ENCODE peak calls at places on chromosomes 1 and 21, in six cellular contexts. A is GM23248, W is GM12892, D is EH, E is A172, B is H9. J is an unnamed sample.

GRCh38 chr1:228034954-228035837 is 28.4 kb downstream of the WNT3A start:
- DNase-seq in A (no peak), W (no peak), D (no peak), E (no peak), B (peak; percentile 17), J (no peak)

GRCh38 chr1:167791281-167792209 is 69.8 kb downstream of the MPZL1 start:
- DNase-seq in A (peak; percentile 98), W (no peak), D (peak; percentile 88), E (peak; percentile 16), B (no peak), J (no peak)

GRCh38 chr1:7299329-7299799 is 471.7 kb upstream of the VAMP3 start:
- DNase-seq in A (peak; percentile 97), W (no peak), D (peak; percentile 98), E (peak; percentile 88), B (no peak), J (no peak)

GRCh38 chr1:189851806-189852367 is 625.8 kb downstream of the BRINP3 start:
- DNase-seq in A (no peak), W (no peak), D (no peak), E (no peak), B (no peak), J (no peak)

GRCh38 chr1:2443285-2444137 is 31.1 kb upstream of the PEX10 start:
- DNase-seq in A (no peak), W (no peak), D (peak; percentile 39), E (no peak), B (peak; percentile 59), J (no peak)

GRCh38 chr1:7264101-7264500 is 478.8 kb downstream of the CAMTA1 start:
- DNase-seq in A (no peak), W (no peak), D (no peak), E (no peak), B (no peak), J (no peak)

GRCh38 chr1:30707412-30708360 is 15.7 kb downstream of the MATN1 start:
- DNase-seq in A (peak; percentile 82), W (peak; percentile 78), D (peak; percentile 71), E (peak; percentile 52), B (peak; percentile 81), J (peak; percentile 81)

GRCh38 chr1:45246760-45247159 is 40.4 kb upstream of the ZSWIM5 start:
- DNase-seq in A (peak; percentile 95), W (no peak), D (peak; percentile 96), E (peak; percentile 45), B (no peak), J (no peak)

GRCh38 chr21:44285102-44285501 is 574 bp upstream of the AIRE start:
- DNase-seq in A (no peak), W (no peak), D (no peak), E (no peak), B (no peak), J (no peak)

GRCh38 chr1:43270421-43271095 is 775 bp downstream of the TMEM125 start:
- DNase-seq in A (peak; percentile 8), W (no peak), D (no peak), E (no peak), B (peak; percentile 99), J (no peak)

GRCh38 chr1:156060937-156061636 is at the start of gene RAB25:
- DNase-seq in A (no peak), W (no peak), D (no peak), E (no peak), B (peak; percentile 94), J (no peak)

GRCh38 chr1:35935989-35936388 is 5.1 kb downstream of the AGO3 start:
- DNase-seq in A (no peak), W (no peak), D (no peak), E (no peak), B (no peak), J (no peak)

GRCh38 chr1:54604572-54605370 is 18.6 kb downstream of the FAM151A start:
- DNase-seq in A (no peak), W (no peak), D (no peak), E (peak; percentile 60), B (no peak), J (no peak)

GRCh38 chr1:10736623-10737267 is 59.7 kb downstream of the CASZ1 start:
- DNase-seq in A (no peak), W (no peak), D (no peak), E (no peak), B (no peak), J (peak; percentile 54)

GRCh38 chr1:61081637-61082335 is 575 bp upstream of the NFIA start:
- DNase-seq in A (peak; percentile 57), W (no peak), D (peak; percentile 32), E (no peak), B (peak; percentile 68), J (no peak)

GRCh38 chr1:218501073-218501612 is 156.0 kb downstream of the TGFB2 start:
- DNase-seq in A (no peak), W (no peak), D (peak; percentile 55), E (no peak), B (no peak), J (no peak)

GRCh38 chr1:197675475-197676324 is 99.6 kb downstream of the DENND1B start:
- DNase-seq in A (peak; percentile 52), W (no peak), D (peak; percentile 37), E (no peak), B (no peak), J (no peak)

GRCh38 chr1:182962554-182963115 is 9.7 kb upstream of the SHCBP1L start:
- DNase-seq in A (peak; percentile 97), W (peak; percentile 54), D (peak; percentile 93), E (peak; percentile 90), B (peak; percentile 80), J (peak; percentile 62)

GRCh38 chr1:51898090-51898734 is 19.7 kb upstream of the NRDC start:
- DNase-seq in A (peak; percentile 88), W (no peak), D (peak; percentile 98), E (peak; percentile 87), B (no peak), J (no peak)

GRCh38 chr1:240424740-240425464 is 187.1 kb downstream of the GREM2 start:
- DNase-seq in A (no peak), W (no peak), D (peak; percentile 34), E (no peak), B (no peak), J (no peak)

GRCh38 chr1:156616463-156616862 is 2.8 kb upstream of the HAPLN2 start:
- DNase-seq in A (peak; percentile 38), W (no peak), D (peak; percentile 97), E (peak; percentile 94), B (no peak), J (peak; percentile 30)

GRCh38 chr1:24266398-24266941 is 52.7 kb upstream of the GRHL3 start:
- DNase-seq in A (peak; percentile 95), W (no peak), D (peak; percentile 99), E (peak; percentile 99), B (no peak), J (no peak)

GRCh38 chr1:177091036-177091435 is 73.5 kb downstream of the ASTN1 start:
- DNase-seq in A (peak; percentile 49), W (no peak), D (peak; percentile 78), E (no peak), B (no peak), J (no peak)

GRCh38 chr1:74247881-74248528 is 12.8 kb downstream of the TNNI3K start:
- DNase-seq in A (no peak), W (no peak), D (no peak), E (no peak), B (no peak), J (no peak)

GRCh38 chr1:2247760-2248126 is 19.6 kb downstream of the SKI start:
- DNase-seq in A (no peak), W (no peak), D (no peak), E (no peak), B (no peak), J (no peak)

GRCh38 chr1:117809764-117810163 is 119.7 kb downstream of the GDAP2 start:
- DNase-seq in A (no peak), W (no peak), D (peak; percentile 23), E (no peak), B (no peak), J (no peak)

GRCh38 chr1:51301844-51302162 is 28.6 kb downstream of the TTC39A start:
- DNase-seq in A (no peak), W (no peak), D (no peak), E (no peak), B (no peak), J (no peak)

GRCh38 chr1:17189632-17190525 is 15.0 kb upstream of the PADI1 start:
- DNase-seq in A (peak; percentile 98), W (no peak), D (peak; percentile 99), E (peak; percentile 95), B (no peak), J (no peak)

GRCh38 chr1:208724079-208724478 is 479.9 kb upstream of the PLXNA2 start:
- DNase-seq in A (no peak), W (no peak), D (no peak), E (no peak), B (no peak), J (no peak)

GRCh38 chr1:191320062-191320461 is 838.2 kb upstream of the RGS18 start:
- DNase-seq in A (no peak), W (no peak), D (no peak), E (peak; percentile 16), B (no peak), J (no peak)

GRCh38 chr1:1901641-1902294 is 10.9 kb upstream of the GNB1 start:
- DNase-seq in A (no peak), W (no peak), D (no peak), E (no peak), B (peak; percentile 26), J (no peak)

GRCh38 chr1:247357781-247358211 is 26.1 kb upstream of the ZNF496 start:
- DNase-seq in A (peak; percentile 67), W (no peak), D (peak; percentile 74), E (peak; percentile 54), B (no peak), J (no peak)

GRCh38 chr1:10696977-10697376 is 99.5 kb downstream of the CASZ1 start:
- DNase-seq in A (peak; percentile 24), W (no peak), D (peak; percentile 36), E (peak; percentile 65), B (no peak), J (no peak)

GRCh38 chr1:16155537-16156410 is at the start of gene EPHA2:
- DNase-seq in A (peak; percentile 88), W (no peak), D (peak; percentile 90), E (peak; percentile 79), B (peak; percentile 95), J (no peak)

GRCh38 chr1:24080131-24080530 is 31.8 kb downstream of the MYOM3 start:
- DNase-seq in A (no peak), W (no peak), D (no peak), E (no peak), B (no peak), J (no peak)